ENCODE peak calls at places on chromosomes 2 and 18, in five cellular contexts. D is mesendoderm, Q is neuronal stem cell, H is H1, I is H9. B is an unnamed sample.

GRCh38 chr2:126657146-126657635 is 1.2 kb downstream of the GYPC start:
- DNase-seq in Q (no peak), I (peak; percentile 47), D (peak; percentile 57), H (no peak), B (peak; percentile 98)

GRCh38 chr2:54107903-54108615 is 7.4 kb upstream of the ACYP2 start:
- DNase-seq in H (no peak), D (no peak), Q (no peak), I (no peak), B (no peak)

GRCh38 chr2:218329027-218329825 is 27.4 kb upstream of the CATIP start:
- DNase-seq in D (no peak), Q (no peak), H (no peak), I (no peak), B (no peak)

GRCh38 chr2:158740127-158740526 is 55.0 kb upstream of the DAPL1 start:
- DNase-seq in I (no peak), D (no peak), H (no peak), Q (no peak), B (peak; percentile 37)

GRCh38 chr2:127060264-127060945 is 46.5 kb downstream of the BIN1 start:
- DNase-seq in I (no peak), H (no peak), D (no peak), Q (no peak), B (no peak)

GRCh38 chr2:129877795-129878775 is 101.4 kb upstream of the RAB6C start:
- DNase-seq in I (peak; percentile 43), D (peak; percentile 57), H (no peak), Q (peak; percentile 52), B (peak; percentile 51)

GRCh38 chr2:1940660-1941059 is 196.3 kb upstream of the PXDN start:
- DNase-seq in D (no peak), H (no peak), I (no peak), Q (no peak), B (no peak)

GRCh38 chr2:35503738-35504160 is 851.8 kb upstream of the CRIM1 start:
- DNase-seq in D (no peak), I (no peak), H (no peak), Q (no peak), B (no peak)

GRCh38 chr2:208820289-208820688 is 413.7 kb downstream of the PTH2R start:
- DNase-seq in I (no peak), D (peak; percentile 65), Q (no peak), H (no peak), B (no peak)

GRCh38 chr18:50297621-50298442 is 10.3 kb upstream of the CXXC1 start:
- DNase-seq in D (peak; percentile 80), Q (peak; percentile 51), I (peak; percentile 85), H (no peak), B (peak; percentile 61)

GRCh38 chr2:237692601-237693079 is 65.3 kb downstream of the LRRFIP1 start:
- DNase-seq in D (peak; percentile 66), H (no peak), I (peak; percentile 51), Q (no peak), B (no peak)
- H2BK15ac ChIP-seq in D (no peak overlapping the region), H (peak overlapping the region; percentile 16), I (no peak overlapping the region), Q (no peak overlapping the region), B (peak overlapping the region; percentile 52)

DNA sequence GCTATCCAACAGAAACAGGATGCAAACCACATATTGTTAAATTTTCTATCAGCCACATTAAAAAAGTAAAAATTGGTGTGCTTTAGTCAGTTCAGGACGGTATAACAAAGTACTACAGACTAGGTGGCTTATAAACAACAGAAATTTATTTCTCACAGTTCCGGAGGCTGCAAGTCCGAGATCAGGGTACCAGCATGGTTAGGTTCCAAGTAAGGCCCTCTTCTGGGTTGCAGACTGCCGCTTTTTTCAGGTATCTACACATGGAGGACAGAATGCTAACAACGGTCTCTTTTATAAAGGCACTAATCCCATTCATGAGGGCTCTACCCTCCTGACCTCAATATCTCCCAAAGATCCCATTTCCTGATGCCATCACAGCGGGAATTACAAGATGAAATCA is 10.5 kb downstream of the SMAD2 start:
- DNase-seq in H (no peak), D (no peak), I (no peak), Q (no peak), B (no peak)
- H2BK15ac ChIP-seq in H (no peak overlapping the region), D (no peak overlapping the region), I (no peak overlapping the region), Q (no peak overlapping the region), B (no peak overlapping the region)

GRCh38 chr18:51479736-51480135 is 282.3 kb upstream of the MEX3C start:
- DNase-seq in Q (no peak), I (no peak), D (no peak), H (no peak), B (no peak)

GRCh38 chr18:51478908-51479307 is 281.4 kb upstream of the MEX3C start:
- DNase-seq in I (no peak), Q (no peak), H (no peak), D (no peak), B (no peak)

GRCh38 chr18:51480562-51481261 is 283.2 kb upstream of the MEX3C start:
- DNase-seq in D (no peak), Q (no peak), I (no peak), H (no peak), B (no peak)
- H2BK15ac ChIP-seq in D (no peak overlapping the region), Q (no peak overlapping the region), I (no peak overlapping the region), H (no peak overlapping the region), B (no peak overlapping the region)

GRCh38 chr18:10085876-10086275 is 172.1 kb downstream of the VAPA start:
- DNase-seq in I (no peak), H (no peak), Q (no peak), D (no peak), B (no peak)
- H2BK15ac ChIP-seq in I (no peak overlapping the region), H (no peak overlapping the region), Q (no peak overlapping the region), D (no peak overlapping the region), B (no peak overlapping the region)

GRCh38 chr18:35581555-35582309 is at the start of gene GALNT1:
- DNase-seq in Q (peak; percentile 12), D (no peak), H (no peak), I (no peak), B (peak; percentile 4)

GRCh38 chr18:35578481-35578880 is 3.1 kb upstream of the GALNT1 start:
- DNase-seq in I (no peak), H (no peak), D (no peak), Q (no peak), B (peak; percentile 6)

GRCh38 chr18:35582899-35583558 is 1.5 kb downstream of the GALNT1 start:
- DNase-seq in I (no peak), H (no peak), Q (peak; percentile 33), D (no peak), B (peak; percentile 45)

GRCh38 chr18:35582310-35582682 is 756 bp downstream of the GALNT1 start:
- DNase-seq in I (no peak), Q (no peak), D (no peak), H (no peak), B (no peak)

DNA sequence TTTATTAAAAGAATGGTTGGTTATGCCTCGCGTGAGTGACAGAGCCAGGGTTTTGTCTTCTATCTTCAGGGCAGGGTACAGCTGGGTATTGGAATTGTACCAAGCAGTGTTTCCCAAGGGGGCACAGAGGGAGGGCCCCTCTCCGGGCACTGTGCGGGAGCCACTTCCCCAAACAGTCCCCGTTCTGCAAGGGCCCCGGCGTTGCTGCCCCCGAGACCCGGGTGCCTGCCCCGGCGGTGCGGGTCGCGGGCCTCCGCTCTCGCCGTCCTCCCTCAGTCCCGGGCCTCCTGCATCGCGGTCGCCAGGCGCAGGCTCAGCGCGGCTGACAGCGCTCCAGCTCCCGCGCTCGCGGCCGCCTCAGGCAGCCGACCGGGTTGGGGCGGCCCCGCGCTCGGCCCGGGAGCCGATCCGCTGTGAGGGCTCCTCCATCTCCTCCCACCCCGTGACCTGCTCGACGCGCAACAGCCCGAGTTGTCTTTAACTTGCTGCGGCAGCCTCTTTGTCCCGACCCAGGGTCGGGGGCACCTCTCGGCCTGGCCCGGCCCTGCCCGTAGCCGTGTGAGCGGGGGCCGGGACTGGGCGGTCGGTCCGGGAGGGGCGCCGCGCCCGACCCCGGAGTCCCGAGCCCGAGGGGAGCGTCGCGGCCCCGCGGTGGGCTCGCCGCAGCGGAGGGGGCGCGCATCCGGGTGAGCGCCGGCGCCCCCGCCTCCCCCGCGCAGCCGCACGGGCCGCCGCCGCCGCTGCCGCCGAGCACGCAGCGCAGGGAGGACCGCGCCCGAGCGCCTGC is 599 bp upstream of the GALNT1 start:
- DNase-seq in I (peak; percentile 62), Q (peak; percentile 75), D (peak; percentile 78), H (peak; percentile 7), B (peak; percentile 41)
- H2BK15ac ChIP-seq in I (no peak overlapping the region), Q (no peak overlapping the region), D (no peak overlapping the region), H (no peak overlapping the region), B (peak overlapping the region; percentile 28)

GRCh38 chr2:11855120-11855760 is 108.8 kb downstream of the LPIN1 start:
- DNase-seq in Q (no peak), I (no peak), D (no peak), H (no peak), B (no peak)
- H2BK15ac ChIP-seq in Q (no peak overlapping the region), I (no peak overlapping the region), D (no peak overlapping the region), H (no peak overlapping the region), B (no peak overlapping the region)

GRCh38 chr2:30226144-30227032 is 4.9 kb upstream of the LBH start:
- DNase-seq in D (no peak), H (no peak), I (no peak), Q (no peak), B (peak; percentile 72)
- H2BK15ac ChIP-seq in D (no peak overlapping the region), H (no peak overlapping the region), I (no peak overlapping the region), Q (no peak overlapping the region), B (peak overlapping the region; percentile 38)